ENCODE peak calls at places on chromosomes 4 and X, in ten cellular contexts. X is naive thymus-derived CD8-positive, alpha-beta T cell; U is GM20000; Z is activated gamma-delta T cell treated with Interleukin-2 at 50 U/mL for 16 hours; A is GM12891; M is lower leg skin; O is GM12864; C is mesenteric fat pad; G is stimulated activated CD4-positive, alpha-beta T cell treated with anti-CD3 and anti-CD28 coated beads, TNF-alpha, amount 100 ng/mL, for 4 hours; Q is nephron progenitor cell. J is an unnamed sample.

GRCh38 chr4:88807499-88807898 is 109.9 kb upstream of the NAP1L5 start:
- DNase-seq in C (no peak), M (no peak), A (no peak), G (no peak), X (no peak), Q (no peak), Z (no peak), U (no peak), O (no peak), J (no peak)

GRCh38 chr4:156968479-156968984 is 3.1 kb downstream of the PDGFC start:
- DNase-seq in O (peak; percentile 12), C (no peak), M (peak; percentile 73), X (no peak), Q (peak; percentile 73), U (peak; percentile 60), A (peak; percentile 20), Z (no peak), G (no peak), J (peak; percentile 57)

GRCh38 chrX:96843566-96843965 is 40.1 kb upstream of the RPA4 start:
- DNase-seq in O (no peak), X (no peak), U (no peak), A (no peak), M (no peak), C (no peak), Z (no peak), Q (peak; percentile 26), G (no peak), J (peak; percentile 74)

GRCh38 chrX:41064028-41064427 is 21.2 kb upstream of the USP9X start:
- DNase-seq in A (no peak), C (no peak), G (no peak), X (no peak), Z (no peak), U (no peak), O (no peak), M (no peak), Q (no peak), J (no peak)

GRCh38 chr4:77076889-77077635 is 1.3 kb upstream of the CCNI start:
- DNase-seq in A (no peak), X (no peak), M (no peak), G (no peak), Q (no peak), O (no peak), C (no peak), Z (no peak), U (no peak), J (no peak)

GRCh38 chr4:184274288-184274951 is 56.7 kb upstream of the ENPP6 start:
- DNase-seq in Q (no peak), A (no peak), U (no peak), O (no peak), G (no peak), X (no peak), C (no peak), Z (no peak), M (no peak), J (peak; percentile 22)

GRCh38 chrX:55767100-55767499 is 49.6 kb downstream of the RRAGB start:
- DNase-seq in G (no peak), Z (no peak), X (no peak), C (no peak), O (no peak), A (no peak), Q (no peak), M (no peak), U (no peak), J (no peak)

GRCh38 chrX:63350551-63350950 is 581 bp downstream of the SPIN4 start:
- DNase-seq in C (no peak), M (no peak), O (peak; percentile 3), X (no peak), Z (no peak), U (peak; percentile 11), G (no peak), Q (peak; percentile 11), A (no peak), J (peak; percentile 30)

GRCh38 chr4:186859420-186859819 is 135.8 kb upstream of the FAT1 start:
- DNase-seq in X (no peak), Z (no peak), G (no peak), O (no peak), M (no peak), C (no peak), A (no peak), Q (no peak), U (no peak), J (no peak)

GRCh38 chr4:121139533-121140222 is 24.4 kb downstream of the TNIP3 start:
- DNase-seq in X (peak; percentile 48), O (peak; percentile 44), G (no peak), M (no peak), Z (no peak), U (peak; percentile 44), Q (no peak), C (no peak), A (no peak), J (no peak)

GRCh38 chr4:70269674-70270073 is 27.3 kb downstream of the CSN3 start:
- DNase-seq in U (no peak), O (no peak), A (no peak), G (no peak), X (no peak), Q (no peak), C (no peak), M (no peak), Z (no peak), J (no peak)